ENCODE peak calls at places on chromosome 1, in ten cellular contexts. F is putamen; P is lung; K is LHCN-M2; S is fibroblast of mammary gland; A is H4; D is T47D; X is HTR-8/SVneo; N is CD8-positive, alpha-beta T cell; L is astrocyte of the spinal cord. H is an unnamed sample.

GRCh38 chr1:179079113-179079761 is 2.6 kb upstream of the TOR3A start:
- DNase-seq in F (peak; percentile 72), P (peak; percentile 54), K (peak; percentile 79), S (peak; percentile 84), A (peak; percentile 63), D (peak; percentile 56), X (peak; percentile 70), N (peak; percentile 27), L (peak; percentile 78), H (peak; percentile 87)

GRCh38 chr1:57003398-57004139 is 37.8 kb upstream of the C8B start:
- DNase-seq in F (no peak), P (no peak), K (no peak), S (peak; percentile 16), A (no peak), D (no peak), X (no peak), N (no peak), L (no peak), H (no peak)

GRCh38 chr1:231803353-231803752 is 176.8 kb downstream of the DISC1 start:
- DNase-seq in F (no peak), P (peak; percentile 61), K (peak; percentile 41), S (peak; percentile 62), A (no peak), D (no peak), X (no peak), N (no peak), L (no peak), H (no peak)

GRCh38 chr1:53068314-53069084 is 6.5 kb downstream of the PODN start:
- DNase-seq in F (no peak), P (no peak), K (no peak), S (no peak), A (no peak), D (no peak), X (no peak), N (no peak), L (no peak), H (no peak)

GRCh38 chr1:52288286-52288685 is 77.7 kb downstream of the CC2D1B start:
- DNase-seq in F (no peak), P (no peak), K (peak; percentile 58), S (peak; percentile 80), A (no peak), D (no peak), X (peak; percentile 39), N (no peak), L (peak; percentile 18), H (no peak)

GRCh38 chr1:57232500-57232899 is 191.4 kb downstream of the DAB1 start:
- DNase-seq in F (no peak), P (no peak), K (no peak), S (peak; percentile 6), A (peak; percentile 18), D (no peak), X (no peak), N (no peak), L (no peak), H (no peak)

GRCh38 chr1:12477936-12478611 is 139.9 kb downstream of the DHRS3 start:
- DNase-seq in F (no peak), P (peak; percentile 78), K (peak; percentile 93), S (peak; percentile 97), A (peak; percentile 98), D (no peak), X (peak; percentile 81), N (no peak), L (peak; percentile 99), H (peak; percentile 92)

GRCh38 chr1:173122958-173123852 is 72.5 kb upstream of the TNFSF18 start:
- DNase-seq in F (peak; percentile 45), P (peak; percentile 79), K (peak; percentile 79), S (peak; percentile 95), A (peak; percentile 81), D (peak; percentile 30), X (peak; percentile 75), N (no peak), L (peak; percentile 85), H (peak; percentile 58)

GRCh38 chr1:87398644-87399043 is 70.0 kb downstream of the LMO4 start:
- DNase-seq in F (no peak), P (no peak), K (peak; percentile 27), S (peak; percentile 92), A (no peak), D (no peak), X (no peak), N (no peak), L (peak; percentile 70), H (no peak)

GRCh38 chr1:222413436-222413835 is 134.5 kb downstream of the HHIPL2 start:
- DNase-seq in F (no peak), P (no peak), K (no peak), S (no peak), A (no peak), D (no peak), X (no peak), N (no peak), L (no peak), H (no peak)

GRCh38 chr1:156801409-156802121 is 15.1 kb downstream of the SH2D2A start:
- DNase-seq in F (no peak), P (no peak), K (peak; percentile 20), S (peak; percentile 94), A (peak; percentile 56), D (no peak), X (no peak), N (no peak), L (peak; percentile 86), H (peak; percentile 26)

GRCh38 chr1:226660410-226661182 is 78.5 kb downstream of the ITPKB start:
- DNase-seq in F (no peak), P (no peak), K (no peak), S (no peak), A (no peak), D (no peak), X (no peak), N (no peak), L (no peak), H (peak; percentile 65)

GRCh38 chr1:51794260-51794659 is 84.3 kb downstream of the NRDC start:
- DNase-seq in F (no peak), P (no peak), K (no peak), S (no peak), A (no peak), D (no peak), X (no peak), N (no peak), L (no peak), H (no peak)

GRCh38 chr1:26991310-26992116 is 2.0 kb upstream of the TRNP1 start:
- DNase-seq in F (peak; percentile 74), P (no peak), K (no peak), S (peak; percentile 96), A (no peak), D (no peak), X (peak; percentile 51), N (no peak), L (no peak), H (peak; percentile 42)

H was measured in dermis blood vessel endothelial cell.